ENCODE peak calls at places on chromosomes 12 and 14, in eight cellular contexts. G is fibroblast of pulmonary artery, T is BE2C, R is thyroid gland, B is AG09309, J is cardiac muscle cell, N is esophagus muscularis mucosa, C is GM12865. A is an unnamed sample.

GRCh38 chr12:79423560-79423959 is 267.2 kb downstream of the PAWR start:
- DNase-seq in G (no peak), T (no peak), R (no peak), B (no peak), J (no peak), N (no peak), C (no peak), A (no peak)

GRCh38 chr14:101464310-101464983 is 96.8 kb upstream of the DIO3 start:
- DNase-seq in G (no peak), T (no peak), R (no peak), B (no peak), J (no peak), N (no peak), C (no peak), A (no peak)

GRCh38 chr12:66963901-66964300 is 285.0 kb upstream of the GRIP1 start:
- DNase-seq in G (no peak), T (no peak), R (no peak), B (no peak), J (no peak), N (no peak), C (no peak), A (no peak)

GRCh38 chr12:61891632-61892031 is 368.6 kb upstream of the USP15 start:
- DNase-seq in G (no peak), T (no peak), R (no peak), B (no peak), J (no peak), N (no peak), C (no peak), A (no peak)

GRCh38 chr12:22047495-22047894 is 1.5 kb downstream of the CMAS start:
- DNase-seq in G (no peak), T (no peak), R (no peak), B (no peak), J (no peak), N (no peak), C (no peak), A (no peak)

GRCh38 chr12:100716949-100717732 is 77.4 kb upstream of the ANO4 start:
- DNase-seq in G (peak), T (peak), R (no peak), B (no peak), J (peak), N (no peak), C (no peak), A (no peak)

GRCh38 chr12:98402081-98402480 is 113.3 kb upstream of the TMPO start:
- DNase-seq in G (no peak), T (no peak), R (no peak), B (no peak), J (no peak), N (no peak), C (no peak), A (no peak)

GRCh38 chr12:85866929-85867776 is 6.9 kb upstream of the NTS start:
- DNase-seq in G (peak), T (no peak), R (peak), B (peak), J (peak), N (no peak), C (peak), A (peak)

GRCh38 chr14:100828448-100828834 is 2.5 kb downstream of the MEG3 start:
- DNase-seq in G (no peak), T (peak), R (no peak), B (no peak), J (no peak), N (no peak), C (no peak), A (no peak)

GRCh38 chr12:77214136-77214535 is 148.8 kb upstream of the E2F7 start:
- DNase-seq in G (no peak), T (no peak), R (no peak), B (no peak), J (no peak), N (no peak), C (no peak), A (no peak)

GRCh38 chr14:77302926-77303325 is 17.8 kb downstream of the POMT2 start:
- DNase-seq in G (peak), T (no peak), R (no peak), B (no peak), J (peak), N (no peak), C (peak), A (no peak)

GRCh38 chr14:56334458-56334857 is 216.2 kb downstream of the PELI2 start:
- DNase-seq in G (peak), T (no peak), R (no peak), B (no peak), J (no peak), N (no peak), C (no peak), A (no peak)

GRCh38 chr12:76571256-76571655 is 11.7 kb upstream of the OSBPL8 start:
- DNase-seq in G (no peak), T (no peak), R (no peak), B (no peak), J (no peak), N (no peak), C (no peak), A (no peak)

GRCh38 chr12:79591988-79592387 is 98.8 kb downstream of the PAWR start:
- DNase-seq in G (no peak), T (no peak), R (no peak), B (no peak), J (no peak), N (no peak), C (no peak), A (no peak)

GRCh38 chr12:114408415-114408814 is 2.5 kb upstream of the TBX5 start:
- DNase-seq in G (peak), T (no peak), R (no peak), B (no peak), J (peak), N (no peak), C (no peak), A (no peak)

GRCh38 chr12:82366182-82366581 is 7.9 kb downstream of the METTL25 start:
- DNase-seq in G (no peak), T (no peak), R (no peak), B (no peak), J (no peak), N (no peak), C (no peak), A (peak)

GRCh38 chr14:103118663-103119404 is 4.4 kb upstream of the TNFAIP2 start:
- DNase-seq in G (no peak), T (no peak), R (peak), B (no peak), J (no peak), N (no peak), C (no peak), A (no peak)

GRCh38 chr12:48183091-48183875 is at the start of gene CCDC184:
- DNase-seq in G (peak), T (peak), R (peak), B (no peak), J (peak), N (peak), C (peak), A (peak)

GRCh38 chr12:59780605-59781135 is 184.8 kb downstream of the SLC16A7 start:
- DNase-seq in G (peak), T (no peak), R (no peak), B (peak), J (peak), N (no peak), C (peak), A (peak)

GRCh38 chr14:67652189-67652588 is 22.2 kb downstream of the VTI1B start:
- DNase-seq in G (no peak), T (no peak), R (no peak), B (no peak), J (no peak), N (no peak), C (no peak), A (no peak)

GRCh38 chr12:86389949-86390348 is 133.8 kb upstream of the MGAT4C start:
- DNase-seq in G (peak), T (no peak), R (no peak), B (no peak), J (peak), N (no peak), C (no peak), A (no peak)

GRCh38 chr12:54394281-54394719 is 9.8 kb upstream of the ZNF385A start:
- DNase-seq in G (peak), T (peak), R (peak), B (no peak), J (peak), N (no peak), C (peak), A (no peak)

GRCh38 chr12:127588224-127588623 is 678.7 kb upstream of the TMEM132C start:
- DNase-seq in G (peak), T (no peak), R (peak), B (peak), J (peak), N (no peak), C (no peak), A (peak)

GRCh38 chr14:51597511-51597920 is 54.2 kb upstream of the FRMD6 start:
- DNase-seq in G (no peak), T (no peak), R (no peak), B (no peak), J (no peak), N (no peak), C (no peak), A (peak)

GRCh38 chr12:109558374-109559199 is 14.7 kb downstream of the MMAB start:
- DNase-seq in G (no peak), T (no peak), R (no peak), B (no peak), J (no peak), N (no peak), C (no peak), A (no peak)

GRCh38 chr12:69059465-69060457 is 126.8 kb upstream of the CPM start:
- DNase-seq in G (peak), T (no peak), R (no peak), B (peak), J (peak), N (no peak), C (no peak), A (peak)

GRCh38 chr12:91928501-91928900 is 217.1 kb downstream of the BTG1 start:
- DNase-seq in G (no peak), T (no peak), R (no peak), B (no peak), J (no peak), N (no peak), C (no peak), A (no peak)

GRCh38 chr12:45343269-45344051 is 127.6 kb downstream of the ANO6 start:
- DNase-seq in G (peak), T (peak), R (no peak), B (no peak), J (peak), N (no peak), C (no peak), A (peak)

GRCh38 chr14:61504841-61505340 is 183.5 kb downstream of the PRKCH start:
- DNase-seq in G (no peak), T (no peak), R (no peak), B (no peak), J (no peak), N (no peak), C (no peak), A (no peak)

GRCh38 chr14:51860836-51861583 is 598 bp downstream of the GNG2 start:
- DNase-seq in G (peak), T (no peak), R (no peak), B (no peak), J (peak), N (no peak), C (no peak), A (no peak)

GRCh38 chr12:13198240-13198639 is 1.7 kb downstream of the EMP1 start:
- DNase-seq in G (no peak), T (no peak), R (no peak), B (no peak), J (peak), N (no peak), C (no peak), A (no peak)

GRCh38 chr12:13196302-13196921 is at the start of gene EMP1:
- DNase-seq in G (peak), T (no peak), R (peak), B (peak), J (peak), N (peak), C (peak), A (peak)

GRCh38 chr12:13200841-13201240 is 4.3 kb downstream of the EMP1 start:
- DNase-seq in G (no peak), T (no peak), R (no peak), B (no peak), J (no peak), N (no peak), C (no peak), A (no peak)

GRCh38 chr12:13197526-13198141 is 1.1 kb downstream of the EMP1 start:
- DNase-seq in G (peak), T (no peak), R (no peak), B (no peak), J (peak), N (no peak), C (no peak), A (no peak)

DNA sequence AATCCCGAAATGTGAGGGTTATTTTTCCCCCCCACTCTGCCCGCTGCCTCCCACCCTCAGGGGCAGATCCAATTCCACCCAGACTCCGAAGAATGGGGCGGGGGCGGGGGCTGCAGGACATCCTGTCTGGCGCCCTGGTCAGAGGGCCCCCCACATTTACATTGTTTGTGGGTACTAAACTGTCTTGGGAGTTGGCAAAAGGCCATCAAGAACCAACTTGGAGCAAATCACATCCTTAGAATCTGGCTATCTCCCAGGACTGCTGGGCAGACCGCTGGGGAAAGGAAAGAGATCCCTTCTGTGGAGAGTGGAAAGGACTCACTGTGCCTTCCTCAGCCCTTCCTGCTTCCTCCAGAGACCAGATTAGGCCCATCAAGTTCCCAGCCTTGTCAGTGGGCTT is 2.4 kb downstream of the EMP1 start:
- DNase-seq in G (peak), T (no peak), R (no peak), B (no peak), J (peak), N (no peak), C (no peak), A (no peak)
- H3K4me3 ChIP-seq in G (peak), T (no peak), R (no peak), B (peak), J (no peak), N (peak), C (no peak), A (peak)

GRCh38 chr12:107760817-107761501 is at the start of gene PRDM4:
- DNase-seq in G (peak), T (peak), R (peak), B (peak), J (peak), N (peak), C (peak), A (peak)
- TF ChIP-seq CTCF in G (no peak), T (no peak), R (no peak), B (no peak), J (no peak), N (peak), C (peak), A (no peak)

GRCh38 chr12:27552886-27553560 is 29.0 kb downstream of the PPFIBP1 start:
- DNase-seq in G (no peak), T (no peak), R (no peak), B (no peak), J (no peak), N (no peak), C (peak), A (no peak)

GRCh38 chr12:27554421-27555186 is 30.6 kb downstream of the PPFIBP1 start:
- DNase-seq in G (peak), T (no peak), R (peak), B (no peak), J (peak), N (no peak), C (no peak), A (no peak)

GRCh38 chr12:27555316-27555715 is 31.3 kb downstream of the PPFIBP1 start:
- DNase-seq in G (no peak), T (no peak), R (no peak), B (no peak), J (no peak), N (no peak), C (no peak), A (no peak)

GRCh38 chr12:27552235-27552634 is 28.2 kb downstream of the PPFIBP1 start:
- DNase-seq in G (no peak), T (no peak), R (no peak), B (no peak), J (no peak), N (no peak), C (no peak), A (no peak)

DNA sequence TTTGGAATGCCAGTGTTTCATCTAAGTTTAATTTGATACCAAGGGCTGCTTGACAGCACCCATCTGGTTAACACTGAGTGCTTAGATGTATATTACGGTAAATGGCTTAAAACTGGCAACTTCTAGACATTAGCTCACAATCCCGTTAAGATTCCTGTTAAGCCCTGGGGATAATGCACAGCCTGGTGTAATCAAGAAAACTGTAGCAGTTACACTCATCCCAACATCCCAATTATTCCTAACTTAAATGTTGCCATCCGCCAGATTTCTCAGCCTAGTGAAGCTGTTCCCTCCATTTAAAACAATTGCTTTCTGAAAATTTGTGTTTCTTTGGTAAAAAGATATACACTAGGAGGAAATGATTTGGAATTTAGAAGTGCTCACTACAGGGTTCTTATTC is 30.0 kb downstream of the PPFIBP1 start:
- DNase-seq in G (no peak), T (no peak), R (no peak), B (no peak), J (no peak), N (no peak), C (no peak), A (no peak)
- H3K4me3 ChIP-seq in G (no peak), T (no peak), R (no peak), B (no peak), J (no peak), N (peak), C (no peak), A (no peak)

GRCh38 chr12:121916719-121917118 is 1.7 kb upstream of the CFAP251 start:
- DNase-seq in G (peak), T (peak), R (no peak), B (no peak), J (peak), N (no peak), C (peak), A (no peak)
- TF ChIP-seq CTCF in G (peak), T (peak), R (no peak), B (no peak), J (peak), N (no peak), C (peak), A (peak)